ENCODE peak calls at places on chromosomes 6 and 20, in ten cellular contexts. One of them, this sample, is unnamed.

GRCh38 chr6:5674141-5674540 is 332.6 kb downstream of the NRN1 start:
- DNase-seq in NCI-H446: no peak
- DNase-seq in tibial artery: no peak
- DNase-seq in NCI-H1105 treated with DMSO at 0.1 percent for 48 hours: no peak
- DNase-seq in AG09309: no peak
- DNase-seq in ELR: no peak
- DNase-seq in NCI-H774: no peak
- DNase-seq in spleen: no peak
- DNase-seq in left colon: no peak
- DNase-seq in RKO: no peak
- DNase-seq in this sample: no peak

GRCh38 chr20:45934046-45934586 is 367 bp upstream of the PCIF1 start:
- DNase-seq in tibial artery: peak
- DNase-seq in AG09309: no peak
- DNase-seq in NCI-H446: peak
- DNase-seq in spleen: peak
- DNase-seq in left colon: peak
- DNase-seq in NCI-H1105 treated with DMSO at 0.1 percent for 48 hours: peak
- DNase-seq in ELR: peak
- DNase-seq in NCI-H774: peak
- DNase-seq in RKO: peak
- DNase-seq in this sample: no peak

GRCh38 chr20:61963149-61963548 is 102.5 kb downstream of the TAF4 start:
- DNase-seq in NCI-H1105 treated with DMSO at 0.1 percent for 48 hours: no peak
- DNase-seq in left colon: no peak
- DNase-seq in tibial artery: no peak
- DNase-seq in RKO: no peak
- DNase-seq in spleen: peak
- DNase-seq in ELR: no peak
- DNase-seq in NCI-H446: no peak
- DNase-seq in NCI-H774: no peak
- DNase-seq in AG09309: no peak
- DNase-seq in this sample: no peak

GRCh38 chr6:142301421-142302391 is at the start of gene ADGRG6:
- DNase-seq in NCI-H1105 treated with DMSO at 0.1 percent for 48 hours: peak
- DNase-seq in left colon: peak
- DNase-seq in NCI-H774: peak
- DNase-seq in RKO: peak
- DNase-seq in AG09309: no peak
- DNase-seq in spleen: peak
- DNase-seq in NCI-H446: no peak
- DNase-seq in tibial artery: no peak
- DNase-seq in ELR: peak
- DNase-seq in this sample: no peak

GRCh38 chr6:81997091-81997926 is 244.8 kb upstream of the TENT5A start:
- DNase-seq in NCI-H774: no peak
- DNase-seq in spleen: no peak
- DNase-seq in tibial artery: no peak
- DNase-seq in left colon: no peak
- DNase-seq in RKO: peak
- DNase-seq in AG09309: peak
- DNase-seq in ELR: peak
- DNase-seq in NCI-H1105 treated with DMSO at 0.1 percent for 48 hours: no peak
- DNase-seq in NCI-H446: no peak
- DNase-seq in this sample: no peak

GRCh38 chr6:55528624-55529023 is 50.4 kb downstream of the HMGCLL1 start:
- DNase-seq in NCI-H774: no peak
- DNase-seq in tibial artery: no peak
- DNase-seq in AG09309: no peak
- DNase-seq in NCI-H446: no peak
- DNase-seq in spleen: no peak
- DNase-seq in NCI-H1105 treated with DMSO at 0.1 percent for 48 hours: no peak
- DNase-seq in left colon: no peak
- DNase-seq in ELR: peak
- DNase-seq in RKO: peak
- DNase-seq in this sample: no peak

GRCh38 chr6:75893776-75894152 is 144.7 kb downstream of the MYO6 start:
- DNase-seq in NCI-H1105 treated with DMSO at 0.1 percent for 48 hours: no peak
- DNase-seq in RKO: no peak
- DNase-seq in left colon: no peak
- DNase-seq in spleen: no peak
- DNase-seq in NCI-H774: no peak
- DNase-seq in NCI-H446: no peak
- DNase-seq in AG09309: no peak
- DNase-seq in ELR: no peak
- DNase-seq in tibial artery: no peak
- DNase-seq in this sample: no peak

GRCh38 chr6:36914227-36914794 is 28.6 kb downstream of the C6orf89 start:
- DNase-seq in left colon: peak
- DNase-seq in ELR: peak
- DNase-seq in AG09309: no peak
- DNase-seq in RKO: peak
- DNase-seq in spleen: no peak
- DNase-seq in NCI-H774: no peak
- DNase-seq in NCI-H446: no peak
- DNase-seq in tibial artery: no peak
- DNase-seq in NCI-H1105 treated with DMSO at 0.1 percent for 48 hours: no peak
- DNase-seq in this sample: no peak

GRCh38 chr20:47201074-47201730 is 155.3 kb downstream of the ZMYND8 start:
- DNase-seq in RKO: no peak
- DNase-seq in tibial artery: no peak
- DNase-seq in NCI-H1105 treated with DMSO at 0.1 percent for 48 hours: no peak
- DNase-seq in NCI-H774: no peak
- DNase-seq in spleen: peak
- DNase-seq in ELR: no peak
- DNase-seq in AG09309: no peak
- DNase-seq in left colon: no peak
- DNase-seq in NCI-H446: no peak
- DNase-seq in this sample: no peak

GRCh38 chr6:7566031-7566556 is 23.9 kb upstream of the SNRNP48 start:
- DNase-seq in tibial artery: no peak
- DNase-seq in left colon: no peak
- DNase-seq in NCI-H446: no peak
- DNase-seq in AG09309: peak
- DNase-seq in ELR: no peak
- DNase-seq in NCI-H774: no peak
- DNase-seq in spleen: no peak
- DNase-seq in RKO: no peak
- DNase-seq in NCI-H1105 treated with DMSO at 0.1 percent for 48 hours: no peak
- DNase-seq in this sample: no peak

GRCh38 chr6:14804444-14805210 is 441.2 kb upstream of the JARID2 start:
- DNase-seq in ELR: peak
- DNase-seq in NCI-H774: no peak
- DNase-seq in AG09309: no peak
- DNase-seq in tibial artery: peak
- DNase-seq in NCI-H446: no peak
- DNase-seq in RKO: no peak
- DNase-seq in left colon: peak
- DNase-seq in NCI-H1105 treated with DMSO at 0.1 percent for 48 hours: peak
- DNase-seq in spleen: peak
- DNase-seq in this sample: no peak

GRCh38 chr6:106614592-106615301 is 14.6 kb downstream of the RTN4IP1 start:
- DNase-seq in ELR: no peak
- DNase-seq in AG09309: no peak
- DNase-seq in spleen: no peak
- DNase-seq in NCI-H1105 treated with DMSO at 0.1 percent for 48 hours: no peak
- DNase-seq in tibial artery: no peak
- DNase-seq in RKO: no peak
- DNase-seq in NCI-H446: no peak
- DNase-seq in left colon: no peak
- DNase-seq in NCI-H774: no peak
- DNase-seq in this sample: no peak

GRCh38 chr20:15604406-15604805 is 968.8 kb downstream of the KIF16B start:
- DNase-seq in spleen: no peak
- DNase-seq in NCI-H446: no peak
- DNase-seq in RKO: no peak
- DNase-seq in tibial artery: no peak
- DNase-seq in AG09309: no peak
- DNase-seq in NCI-H1105 treated with DMSO at 0.1 percent for 48 hours: no peak
- DNase-seq in ELR: no peak
- DNase-seq in NCI-H774: no peak
- DNase-seq in left colon: no peak
- DNase-seq in this sample: no peak

GRCh38 chr20:15047100-15047499 is 709.7 kb upstream of the FLRT3 start:
- DNase-seq in spleen: no peak
- DNase-seq in AG09309: no peak
- DNase-seq in NCI-H446: no peak
- DNase-seq in tibial artery: no peak
- DNase-seq in NCI-H774: no peak
- DNase-seq in left colon: no peak
- DNase-seq in NCI-H1105 treated with DMSO at 0.1 percent for 48 hours: no peak
- DNase-seq in ELR: no peak
- DNase-seq in RKO: no peak
- DNase-seq in this sample: no peak

GRCh38 chr6:56869346-56869745 is 85.6 kb upstream of the BEND6 start:
- DNase-seq in ELR: no peak
- DNase-seq in left colon: no peak
- DNase-seq in RKO: no peak
- DNase-seq in NCI-H1105 treated with DMSO at 0.1 percent for 48 hours: no peak
- DNase-seq in spleen: no peak
- DNase-seq in NCI-H446: no peak
- DNase-seq in tibial artery: no peak
- DNase-seq in NCI-H774: no peak
- DNase-seq in AG09309: no peak
- DNase-seq in this sample: no peak

GRCh38 chr6:37479266-37479854 is 20.3 kb downstream of the CCDC167 start:
- DNase-seq in ELR: no peak
- DNase-seq in NCI-H1105 treated with DMSO at 0.1 percent for 48 hours: no peak
- DNase-seq in NCI-H446: no peak
- DNase-seq in RKO: no peak
- DNase-seq in NCI-H774: no peak
- DNase-seq in spleen: no peak
- DNase-seq in left colon: peak
- DNase-seq in AG09309: no peak
- DNase-seq in tibial artery: no peak
- DNase-seq in this sample: no peak

GRCh38 chr20:46928580-46929132 is 34.0 kb downstream of the EYA2 start:
- DNase-seq in left colon: no peak
- DNase-seq in tibial artery: peak
- DNase-seq in NCI-H446: no peak
- DNase-seq in RKO: no peak
- DNase-seq in AG09309: peak
- DNase-seq in spleen: no peak
- DNase-seq in ELR: peak
- DNase-seq in NCI-H774: no peak
- DNase-seq in NCI-H1105 treated with DMSO at 0.1 percent for 48 hours: no peak
- DNase-seq in this sample: no peak

GRCh38 chr6:106512958-106513480 is 116.3 kb downstream of the RTN4IP1 start:
- DNase-seq in ELR: no peak
- DNase-seq in NCI-H1105 treated with DMSO at 0.1 percent for 48 hours: no peak
- DNase-seq in tibial artery: peak
- DNase-seq in AG09309: no peak
- DNase-seq in NCI-H774: no peak
- DNase-seq in NCI-H446: no peak
- DNase-seq in RKO: no peak
- DNase-seq in spleen: no peak
- DNase-seq in left colon: no peak
- DNase-seq in this sample: no peak

GRCh38 chr6:137353346-137353745 is 134.2 kb upstream of the IFNGR1 start:
- DNase-seq in RKO: no peak
- DNase-seq in left colon: no peak
- DNase-seq in tibial artery: no peak
- DNase-seq in ELR: no peak
- DNase-seq in NCI-H446: no peak
- DNase-seq in NCI-H774: no peak
- DNase-seq in AG09309: no peak
- DNase-seq in NCI-H1105 treated with DMSO at 0.1 percent for 48 hours: no peak
- DNase-seq in spleen: no peak
- DNase-seq in this sample: no peak

GRCh38 chr6:52155791-52156576 is 30.2 kb upstream of the IL17A start:
- DNase-seq in NCI-H1105 treated with DMSO at 0.1 percent for 48 hours: no peak
- DNase-seq in NCI-H774: no peak
- DNase-seq in tibial artery: no peak
- DNase-seq in NCI-H446: no peak
- DNase-seq in AG09309: no peak
- DNase-seq in spleen: no peak
- DNase-seq in RKO: no peak
- DNase-seq in left colon: no peak
- DNase-seq in ELR: peak
- DNase-seq in this sample: no peak

GRCh38 chr6:133983099-133983939 is 30.3 kb downstream of the TBPL1 start:
- DNase-seq in NCI-H1105 treated with DMSO at 0.1 percent for 48 hours: no peak
- DNase-seq in spleen: no peak
- DNase-seq in left colon: no peak
- DNase-seq in ELR: peak
- DNase-seq in RKO: no peak
- DNase-seq in NCI-H774: no peak
- DNase-seq in NCI-H446: no peak
- DNase-seq in AG09309: no peak
- DNase-seq in tibial artery: no peak
- DNase-seq in this sample: no peak

GRCh38 chr20:52974155-52974554 is 2.0 kb downstream of the TSHZ2 start:
- DNase-seq in NCI-H1105 treated with DMSO at 0.1 percent for 48 hours: no peak
- DNase-seq in NCI-H446: no peak
- DNase-seq in spleen: no peak
- DNase-seq in RKO: no peak
- DNase-seq in AG09309: no peak
- DNase-seq in ELR: no peak
- DNase-seq in tibial artery: no peak
- DNase-seq in left colon: no peak
- DNase-seq in NCI-H774: no peak
- DNase-seq in this sample: no peak

GRCh38 chr6:143965503-143966171 is 42.4 kb downstream of the PLAGL1 start:
- DNase-seq in NCI-H774: no peak
- DNase-seq in spleen: no peak
- DNase-seq in RKO: no peak
- DNase-seq in AG09309: peak
- DNase-seq in NCI-H1105 treated with DMSO at 0.1 percent for 48 hours: no peak
- DNase-seq in ELR: peak
- DNase-seq in tibial artery: no peak
- DNase-seq in left colon: no peak
- DNase-seq in NCI-H446: no peak
- DNase-seq in this sample: no peak

GRCh38 chr6:169106176-169106575 is 147.5 kb downstream of the THBS2 start:
- DNase-seq in NCI-H774: no peak
- DNase-seq in RKO: no peak
- DNase-seq in AG09309: no peak
- DNase-seq in NCI-H446: no peak
- DNase-seq in tibial artery: no peak
- DNase-seq in left colon: no peak
- DNase-seq in ELR: peak
- DNase-seq in NCI-H1105 treated with DMSO at 0.1 percent for 48 hours: no peak
- DNase-seq in spleen: no peak
- DNase-seq in this sample: no peak